ENCODE peak calls at places on chromosomes 5 and 9, in ten cellular contexts. K is fibroblast of pulmonary artery; E is CD4-positive, alpha-beta T cell; F is HFFc6; L is neural crest cell; M is breast epithelium; R is tibial nerve; X is neural progenitor cell; S is heart left ventricle; I is ovary. N is an unnamed sample.

GRCh38 chr9:116365056-116365471 is 211.5 kb downstream of the PAPPA start:
- DNase-seq in K (peak), E (no peak), F (peak), L (no peak), M (no peak), R (no peak), X (no peak), S (peak), I (peak), N (no peak)

GRCh38 chr9:17863213-17863883 is 284.5 kb downstream of the SH3GL2 start:
- DNase-seq in K (no peak), E (no peak), F (no peak), L (no peak), M (no peak), R (no peak), X (no peak), S (no peak), I (no peak), N (no peak)

GRCh38 chr5:172453206-172453985 is 929 bp downstream of the SH3PXD2B start:
- DNase-seq in K (peak), E (no peak), F (peak), L (peak), M (no peak), R (no peak), X (peak), S (no peak), I (peak), N (no peak)

GRCh38 chr5:912356-913091 is 19.8 kb downstream of the TRIP13 start:
- DNase-seq in K (peak), E (peak), F (peak), L (no peak), M (peak), R (no peak), X (peak), S (no peak), I (no peak), N (no peak)

GRCh38 chr5:125865166-125865815 is 557.9 kb upstream of the GRAMD2B start:
- DNase-seq in K (peak), E (no peak), F (no peak), L (no peak), M (no peak), R (no peak), X (no peak), S (no peak), I (no peak), N (no peak)

GRCh38 chr9:98290411-98290810 is 35.0 kb upstream of the TBC1D2 start:
- DNase-seq in K (no peak), E (no peak), F (no peak), L (no peak), M (no peak), R (no peak), X (no peak), S (no peak), I (no peak), N (no peak)

GRCh38 chr5:181170996-181171395 is 23.6 kb downstream of the OR2V2 start:
- DNase-seq in K (no peak), E (no peak), F (peak), L (no peak), M (no peak), R (no peak), X (no peak), S (no peak), I (no peak), N (no peak)

GRCh38 chr5:44385236-44385940 is 3.8 kb downstream of the FGF10 start:
- DNase-seq in K (no peak), E (no peak), F (no peak), L (no peak), M (no peak), R (no peak), X (no peak), S (no peak), I (no peak), N (no peak)

GRCh38 chr9:113215142-113215541 is 5.9 kb downstream of the FKBP15 start:
- DNase-seq in K (peak), E (no peak), F (no peak), L (no peak), M (no peak), R (no peak), X (no peak), S (no peak), I (no peak), N (no peak)

GRCh38 chr9:133375116-133375723 is 640 bp downstream of the SURF4 start:
- DNase-seq in K (peak), E (no peak), F (no peak), L (no peak), M (no peak), R (no peak), X (peak), S (no peak), I (no peak), N (no peak)

GRCh38 chr9:105206821-105207699 is 37.4 kb upstream of the SLC44A1 start:
- DNase-seq in K (peak), E (no peak), F (no peak), L (no peak), M (no peak), R (no peak), X (no peak), S (no peak), I (no peak), N (no peak)

GRCh38 chr5:106140101-106140500 is 1530.6 kb downstream of the EFNA5 start:
- DNase-seq in K (peak), E (no peak), F (no peak), L (no peak), M (no peak), R (no peak), X (no peak), S (no peak), I (no peak), N (no peak)

GRCh38 chr5:179795863-179796833 is 2.4 kb downstream of the LTC4S start:
- DNase-seq in K (peak), E (peak), F (peak), L (peak), M (peak), R (peak), X (peak), S (peak), I (peak), N (no peak)

GRCh38 chr9:129702563-129702962 is 37.1 kb downstream of the PRRX2 start:
- DNase-seq in K (peak), E (no peak), F (peak), L (no peak), M (no peak), R (no peak), X (no peak), S (no peak), I (no peak), N (no peak)

GRCh38 chr5:123037104-123037418 is 536 bp upstream of the PPIC start:
- DNase-seq in K (no peak), E (no peak), F (peak), L (no peak), M (no peak), R (no peak), X (no peak), S (no peak), I (no peak), N (no peak)

GRCh38 chr9:91698266-91698665 is 251.8 kb downstream of the ROR2 start:
- DNase-seq in K (no peak), E (no peak), F (no peak), L (no peak), M (no peak), R (no peak), X (no peak), S (no peak), I (no peak), N (no peak)

GRCh38 chr9:82560457-82560904 is 502.5 kb downstream of the RASEF start:
- DNase-seq in K (no peak), E (no peak), F (no peak), L (no peak), M (no peak), R (no peak), X (no peak), S (no peak), I (no peak), N (no peak)

GRCh38 chr5:180960209-180960608 is 28.4 kb upstream of the BTNL3 start:
- DNase-seq in K (no peak), E (no peak), F (no peak), L (no peak), M (no peak), R (no peak), X (no peak), S (no peak), I (no peak), N (no peak)

GRCh38 chr5:152838241-152838786 is 433.2 kb upstream of the NMUR2 start:
- DNase-seq in K (no peak), E (no peak), F (no peak), L (no peak), M (no peak), R (no peak), X (no peak), S (no peak), I (no peak), N (no peak)

GRCh38 chr5:173556142-173557028 is 60.1 kb downstream of the BOD1 start:
- DNase-seq in K (no peak), E (no peak), F (no peak), L (no peak), M (no peak), R (no peak), X (peak), S (no peak), I (no peak), N (no peak)

GRCh38 chr9:111937781-111938426 is 41.3 kb downstream of the UGCG start:
- DNase-seq in K (peak), E (peak), F (no peak), L (no peak), M (no peak), R (no peak), X (no peak), S (no peak), I (peak), N (no peak)

GRCh38 chr9:14766299-14766698 is 43.8 kb upstream of the CER1 start:
- DNase-seq in K (peak), E (no peak), F (peak), L (no peak), M (no peak), R (no peak), X (no peak), S (no peak), I (no peak), N (no peak)

GRCh38 chr5:40410231-40410861 is 269.4 kb upstream of the PTGER4 start:
- DNase-seq in K (peak), E (peak), F (no peak), L (no peak), M (no peak), R (no peak), X (no peak), S (no peak), I (no peak), N (no peak)

GRCh38 chr5:149434162-149435014 is 55.3 kb upstream of the IL17B start:
- DNase-seq in K (peak), E (peak), F (peak), L (peak), M (no peak), R (peak), X (peak), S (no peak), I (peak), N (peak)

GRCh38 chr5:68376931-68377330 is 161.4 kb downstream of the PIK3R1 start:
- DNase-seq in K (no peak), E (no peak), F (no peak), L (no peak), M (no peak), R (no peak), X (no peak), S (no peak), I (no peak), N (no peak)

GRCh38 chr5:126000533-126000932 is 422.7 kb upstream of the GRAMD2B start:
- DNase-seq in K (no peak), E (no peak), F (no peak), L (no peak), M (no peak), R (no peak), X (no peak), S (no peak), I (no peak), N (no peak)

GRCh38 chr5:5188377-5189020 is 48.4 kb downstream of the ADAMTS16 start:
- DNase-seq in K (no peak), E (no peak), F (no peak), L (no peak), M (no peak), R (no peak), X (no peak), S (no peak), I (no peak), N (no peak)

GRCh38 chr5:143262393-143263174 is 140.9 kb downstream of the NR3C1 start:
- DNase-seq in K (peak), E (no peak), F (peak), L (no peak), M (no peak), R (no peak), X (no peak), S (no peak), I (no peak), N (no peak)

GRCh38 chr5:14270212-14270702 is 127.1 kb downstream of the TRIO start:
- DNase-seq in K (peak), E (no peak), F (peak), L (peak), M (no peak), R (no peak), X (peak), S (no peak), I (peak), N (no peak)

GRCh38 chr5:74149395-74149794 is 491.1 kb downstream of the ENC1 start:
- DNase-seq in K (peak), E (no peak), F (peak), L (no peak), M (peak), R (no peak), X (no peak), S (no peak), I (peak), N (no peak)

GRCh38 chr9:6897831-6898230 is 140.1 kb downstream of the KDM4C start:
- DNase-seq in K (no peak), E (no peak), F (no peak), L (no peak), M (no peak), R (no peak), X (no peak), S (no peak), I (no peak), N (no peak)

GRCh38 chr5:61813361-61813760 is 481.3 kb downstream of the ZSWIM6 start:
- DNase-seq in K (no peak), E (no peak), F (no peak), L (no peak), M (no peak), R (no peak), X (no peak), S (no peak), I (no peak), N (no peak)

GRCh38 chr5:30956251-30956650 is 237.2 kb upstream of the CDH6 start:
- DNase-seq in K (no peak), E (no peak), F (no peak), L (no peak), M (no peak), R (no peak), X (peak), S (no peak), I (no peak), N (no peak)

GRCh38 chr5:40791715-40792139 is 6.4 kb downstream of the PRKAA1 start:
- DNase-seq in K (no peak), E (no peak), F (no peak), L (no peak), M (no peak), R (no peak), X (no peak), S (no peak), I (no peak), N (no peak)

GRCh38 chr5:68441309-68441708 is 225.8 kb downstream of the PIK3R1 start:
- DNase-seq in K (no peak), E (no peak), F (no peak), L (no peak), M (no peak), R (no peak), X (no peak), S (no peak), I (no peak), N (no peak)

GRCh38 chr5:54743997-54744788 is 226.6 kb downstream of the SNX18 start:
- DNase-seq in K (peak), E (peak), F (peak), L (no peak), M (no peak), R (no peak), X (peak), S (no peak), I (no peak), N (no peak)

GRCh38 chr9:113650207-113651131 is 186.9 kb downstream of the RGS3 start:
- DNase-seq in K (peak), E (no peak), F (peak), L (no peak), M (no peak), R (no peak), X (no peak), S (no peak), I (no peak), N (no peak)

GRCh38 chr9:89978185-89978584 is 373.4 kb downstream of the GADD45G start:
- DNase-seq in K (no peak), E (no peak), F (no peak), L (no peak), M (no peak), R (no peak), X (peak), S (no peak), I (no peak), N (no peak)
- TF ChIP-seq CTCF in K (peak), E (no peak), F (no peak), L (peak), M (peak), R (peak), X (peak), S (no peak), I (peak), N (peak)

DNA sequence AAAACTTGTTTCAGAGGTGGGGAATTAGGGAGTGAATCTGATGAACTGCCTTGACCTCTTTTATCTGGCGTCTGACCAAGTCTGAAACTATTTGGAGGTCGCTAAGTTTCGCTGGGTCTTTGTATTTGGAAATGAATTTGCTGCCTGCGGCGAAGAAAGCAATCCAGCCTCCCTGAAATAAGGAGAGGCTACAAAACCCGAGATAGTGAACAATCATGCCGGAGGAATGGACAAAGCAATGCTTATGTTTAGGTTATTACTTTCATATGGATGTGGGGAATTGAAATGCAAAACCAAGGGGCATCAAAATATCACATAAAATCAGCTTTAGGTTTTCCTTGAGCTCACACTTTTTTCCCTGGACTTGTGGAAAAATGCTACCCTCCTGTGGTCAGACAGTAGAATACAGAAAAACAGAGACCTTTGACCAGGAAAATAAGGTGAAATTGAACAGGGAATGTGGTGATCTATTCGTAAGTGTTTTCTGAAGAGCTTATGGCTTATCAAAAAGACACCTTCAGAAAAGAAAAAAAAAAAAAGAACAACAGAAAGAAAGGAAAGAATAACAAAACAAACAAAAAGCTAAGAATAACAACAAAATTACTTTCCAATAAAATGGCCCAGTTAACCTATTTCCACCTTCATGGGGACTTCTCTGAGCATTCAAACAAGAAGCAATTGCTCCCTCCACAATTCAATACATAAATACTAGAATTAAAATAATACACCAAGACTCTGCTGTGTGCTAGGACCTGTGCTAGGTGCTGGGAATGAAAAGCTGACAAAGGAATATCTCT is 68.6 kb upstream of the DPYSL3 start:
- DNase-seq in K (peak), E (no peak), F (peak), L (no peak), M (no peak), R (no peak), X (peak), S (no peak), I (no peak), N (no peak)
- TF ChIP-seq CTCF in K (peak), E (no peak), F (peak), L (peak), M (peak), R (peak), X (peak), S (peak), I (peak), N (peak)

GRCh38 chr5:109309326-109310063 is 100.3 kb downstream of the PJA2 start:
- DNase-seq in K (no peak), E (no peak), F (no peak), L (no peak), M (no peak), R (no peak), X (no peak), S (no peak), I (no peak), N (no peak)
- TF ChIP-seq CTCF in K (no peak), E (no peak), F (no peak), L (no peak), M (no peak), R (no peak), X (no peak), S (no peak), I (no peak), N (no peak)

GRCh38 chr5:10111575-10111974 is 138.1 kb downstream of the ATPSCKMT start:
- DNase-seq in K (peak), E (no peak), F (peak), L (peak), M (no peak), R (no peak), X (peak), S (no peak), I (no peak), N (peak)
- TF ChIP-seq CTCF in K (peak), E (no peak), F (peak), L (peak), M (no peak), R (no peak), X (peak), S (no peak), I (no peak), N (peak)

GRCh38 chr9:69548676-69549075 is 123.5 kb downstream of the APBA1 start:
- DNase-seq in K (no peak), E (no peak), F (no peak), L (peak), M (no peak), R (no peak), X (no peak), S (no peak), I (no peak), N (no peak)

GRCh38 chr9:69549310-69550202 is 122.6 kb downstream of the APBA1 start:
- DNase-seq in K (peak), E (peak), F (peak), L (peak), M (no peak), R (no peak), X (peak), S (no peak), I (no peak), N (no peak)

GRCh38 chr9:69542048-69542447 is 130.1 kb downstream of the APBA1 start:
- DNase-seq in K (no peak), E (no peak), F (no peak), L (no peak), M (no peak), R (no peak), X (peak), S (no peak), I (no peak), N (no peak)

GRCh38 chr9:69542942-69543704 is 129.0 kb downstream of the APBA1 start:
- DNase-seq in K (no peak), E (no peak), F (no peak), L (peak), M (no peak), R (no peak), X (peak), S (peak), I (no peak), N (no peak)

GRCh38 chr9:69546265-69546664 is 125.9 kb downstream of the APBA1 start:
- DNase-seq in K (peak), E (no peak), F (peak), L (peak), M (no peak), R (no peak), X (peak), S (no peak), I (no peak), N (no peak)
- TF ChIP-seq CTCF in K (peak), E (no peak), F (peak), L (peak), M (no peak), R (no peak), X (peak), S (peak), I (no peak), N (peak)

GRCh38 chr9:12702160-12702758 is 9.1 kb downstream of the TYRP1 start:
- DNase-seq in K (peak), E (no peak), F (peak), L (peak), M (peak), R (no peak), X (peak), S (no peak), I (peak), N (no peak)
- TF ChIP-seq CTCF in K (peak), E (no peak), F (peak), L (peak), M (peak), R (peak), X (peak), S (peak), I (no peak), N (peak)

GRCh38 chr5:11715797-11716196 is 188.4 kb downstream of the CTNND2 start:
- DNase-seq in K (no peak), E (no peak), F (no peak), L (no peak), M (no peak), R (no peak), X (no peak), S (no peak), I (no peak), N (no peak)

GRCh38 chr5:11724947-11725346 is 179.3 kb downstream of the CTNND2 start:
- DNase-seq in K (no peak), E (no peak), F (no peak), L (no peak), M (no peak), R (no peak), X (no peak), S (no peak), I (no peak), N (no peak)

DNA sequence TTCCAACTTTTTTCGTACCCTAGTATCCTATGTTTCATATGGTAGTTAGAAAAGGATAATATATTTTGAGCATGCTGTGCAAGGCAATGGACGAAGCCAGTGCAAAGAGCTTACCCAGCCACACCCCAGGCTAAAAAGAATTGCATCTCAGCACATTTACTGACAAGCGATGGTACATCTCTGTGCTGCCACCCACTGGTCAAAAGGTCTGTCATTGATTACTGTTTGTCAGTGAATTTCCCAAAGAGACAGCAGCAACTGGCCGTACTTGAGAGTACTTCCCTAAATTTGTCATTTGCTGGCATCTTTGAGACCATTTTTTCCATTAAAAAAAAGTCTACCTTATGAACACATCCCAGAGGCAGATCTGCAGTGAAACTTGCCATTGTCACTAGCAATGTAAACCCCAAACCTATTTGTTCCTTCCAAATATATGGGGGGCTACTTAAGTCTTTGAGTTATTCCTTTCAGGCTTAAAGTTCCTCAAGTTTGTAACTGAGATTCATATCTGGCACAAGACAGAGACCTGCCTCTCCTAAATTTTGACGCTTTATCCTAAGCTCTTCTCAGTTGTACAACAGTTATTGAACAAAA is 184.3 kb downstream of the CTNND2 start:
- DNase-seq in K (no peak), E (no peak), F (no peak), L (peak), M (no peak), R (no peak), X (peak), S (no peak), I (no peak), N (no peak)
- TF ChIP-seq CTCF in K (no peak), E (no peak), F (peak), L (peak), M (peak), R (no peak), X (peak), S (peak), I (no peak), N (peak)